ENCODE peak calls at places on chromosome 5, in nine cellular contexts. E is nephron progenitor cell, N is mucosa of descending colon, G is renal cortical epithelial cell, B is suprapubic skin, H is AG04449, V is KBM-7, I is H54, A is T-cell. P is an unnamed sample.

GRCh38 chr5:108459661-108460170 is 77.8 kb upstream of the FBXL17 start:
- DNase-seq in E (no peak), N (no peak), G (no peak), B (no peak), H (no peak), V (no peak), I (no peak), A (no peak), P (no peak)

GRCh38 chr5:57174128-57174849 is 430 bp downstream of the GPBP1 start:
- DNase-seq in E (no peak), N (peak; percentile 58), G (no peak), B (no peak), H (no peak), V (peak; percentile 59), I (no peak), A (no peak), P (no peak)

GRCh38 chr5:53478411-53479044 is 1.9 kb upstream of the FST start:
- DNase-seq in E (peak; percentile 73), N (peak; percentile 17), G (peak; percentile 66), B (no peak), H (no peak), V (peak; percentile 71), I (peak; percentile 38), A (no peak), P (peak; percentile 78)

GRCh38 chr5:72234265-72234700 is 85.8 kb downstream of the MRPS27 start:
- DNase-seq in E (no peak), N (no peak), G (peak; percentile 55), B (no peak), H (peak; percentile 58), V (peak; percentile 32), I (peak; percentile 24), A (no peak), P (no peak)

GRCh38 chr5:158570502-158570901 is 529.2 kb downstream of the EBF1 start:
- DNase-seq in E (no peak), N (no peak), G (no peak), B (no peak), H (no peak), V (no peak), I (no peak), A (no peak), P (no peak)

GRCh38 chr5:36300927-36301540 is 668 bp downstream of the RANBP3L start:
- DNase-seq in E (no peak), N (no peak), G (no peak), B (no peak), H (no peak), V (no peak), I (no peak), A (no peak), P (no peak)

GRCh38 chr5:73180561-73180960 is 7.6 kb downstream of the TMEM174 start:
- DNase-seq in E (no peak), N (no peak), G (peak; percentile 95), B (no peak), H (no peak), V (no peak), I (no peak), A (no peak), P (no peak)

GRCh38 chr5:85476617-85477016 is 1091.9 kb upstream of the EDIL3 start:
- DNase-seq in E (no peak), N (no peak), G (no peak), B (no peak), H (no peak), V (no peak), I (no peak), A (no peak), P (no peak)

GRCh38 chr5:143576721-143577484 is 173.4 kb upstream of the NR3C1 start:
- DNase-seq in E (no peak), N (no peak), G (peak; percentile 79), B (no peak), H (peak; percentile 88), V (no peak), I (no peak), A (no peak), P (no peak)

GRCh38 chr5:74630387-74631087 is 10.0 kb downstream of the ENC1 start:
- DNase-seq in E (no peak), N (no peak), G (peak; percentile 88), B (no peak), H (peak; percentile 59), V (no peak), I (peak; percentile 42), A (peak; percentile 27), P (no peak)

GRCh38 chr5:158679221-158679641 is 420.5 kb downstream of the EBF1 start:
- DNase-seq in E (no peak), N (no peak), G (no peak), B (no peak), H (no peak), V (no peak), I (no peak), A (no peak), P (no peak)

GRCh38 chr5:129506950-129507349 is 46.9 kb downstream of the ADAMTS19 start:
- DNase-seq in E (no peak), N (no peak), G (no peak), B (no peak), H (no peak), V (no peak), I (no peak), A (no peak), P (no peak)

GRCh38 chr5:33594006-33594405 is 153.2 kb downstream of the TARS1 start:
- DNase-seq in E (no peak), N (no peak), G (peak; percentile 5), B (no peak), H (no peak), V (no peak), I (no peak), A (no peak), P (no peak)

GRCh38 chr5:56637321-56637920 is 177.9 kb upstream of the MAP3K1 start:
- DNase-seq in E (no peak), N (no peak), G (peak; percentile 87), B (no peak), H (no peak), V (no peak), I (no peak), A (no peak), P (no peak)

P was measured in neuronal stem cell.